ENCODE peak calls at places on chromosomes 3 and 15, in four cellular contexts. Q is uterus; J is activated naive CD4-positive, alpha-beta T cell; Z is left ventricle myocardium inferior. S is an unnamed sample.

GRCh38 chr15:95679847-95680582 is 650.5 kb upstream of the NR2F2 start:
- DNase-seq in Q (no peak), Z (no peak), J (no peak), S (no peak)

GRCh38 chr15:89912674-89913396 is at the start of gene ARPIN:
- DNase-seq in Q (peak), Z (peak), J (no peak), S (no peak)

GRCh38 chr3:13235079-13235478 is 161.8 kb upstream of the IQSEC1 start:
- DNase-seq in J (no peak), Z (no peak), Q (no peak), S (no peak)

GRCh38 chr3:9917820-9918219 is 922 bp downstream of the IL17RC start:
- DNase-seq in Q (no peak), J (no peak), Z (no peak), S (peak)

GRCh38 chr3:3881050-3881449 is 81.8 kb downstream of the LRRN1 start:
- DNase-seq in Q (no peak), Z (no peak), J (no peak), S (no peak)

GRCh38 chr3:127746400-127747057 is 73.8 kb downstream of the ABTB1 start:
- DNase-seq in Z (peak), J (no peak), Q (no peak), S (no peak)

GRCh38 chr15:58770519-58770856 is 614 bp upstream of the MINDY2 start:
- DNase-seq in Z (no peak), Q (no peak), J (no peak), S (no peak)

GRCh38 chr3:143783856-143784370 is 64.4 kb downstream of the SLC9A9 start:
- DNase-seq in J (no peak), Q (no peak), Z (no peak), S (no peak)

GRCh38 chr3:11371758-11372157 is 99.6 kb downstream of the ATG7 start:
- DNase-seq in J (no peak), Z (no peak), Q (no peak), S (no peak)

GRCh38 chr3:54631507-54632280 is 296.2 kb downstream of the LRTM1 start:
- DNase-seq in Q (no peak), J (no peak), Z (no peak), S (no peak)

GRCh38 chr3:153069598-153069997 is 92.4 kb upstream of the RAP2B start:
- DNase-seq in Q (no peak), Z (no peak), J (no peak), S (no peak)

GRCh38 chr15:34892963-34893591 is 76.5 kb downstream of the AQR start:
- DNase-seq in J (no peak), Q (no peak), Z (no peak), S (no peak)

GRCh38 chr3:187293977-187294376 is 2.4 kb upstream of the MASP1 start:
- DNase-seq in Z (no peak), Q (no peak), J (no peak), S (no peak)

GRCh38 chr3:141860766-141861513 is 15.5 kb upstream of the ATP1B3 start:
- DNase-seq in Q (no peak), J (no peak), Z (no peak), S (no peak)

GRCh38 chr3:187112934-187113793 is 26.1 kb downstream of the RPL39L start:
- DNase-seq in Z (no peak), Q (no peak), J (no peak), S (no peak)

GRCh38 chr3:168047190-168047795 is 48.4 kb downstream of the GOLIM4 start:
- DNase-seq in J (no peak), Z (no peak), Q (no peak), S (no peak)

GRCh38 chr15:56608140-56608778 is 125.0 kb downstream of the ZNF280D start:
- DNase-seq in J (no peak), Z (no peak), Q (no peak), S (no peak)

GRCh38 chr15:25738171-25738792 is 124.8 kb downstream of the ATP10A start:
- DNase-seq in J (no peak), Q (no peak), Z (no peak), S (no peak)

GRCh38 chr3:72487946-72488735 is 360.1 kb downstream of the SHQ1 start:
- DNase-seq in J (no peak), Z (no peak), Q (no peak), S (no peak)

GRCh38 chr15:62325597-62325996 is 160.5 kb upstream of the C2CD4B start:
- DNase-seq in J (no peak), Q (no peak), Z (no peak), S (no peak)

GRCh38 chr15:63992300-63992699 is 54.0 kb downstream of the DAPK2 start:
- DNase-seq in Z (no peak), J (no peak), Q (no peak), S (no peak)

GRCh38 chr15:79595995-79596622 is 164.0 kb downstream of the MINAR1 start:
- DNase-seq in Q (no peak), Z (no peak), J (no peak), S (peak)

GRCh38 chr3:25513642-25514266 is 85.7 kb downstream of the RARB start:
- DNase-seq in J (no peak), Q (no peak), Z (no peak), S (no peak)

GRCh38 chr3:37456270-37456708 is 281.9 kb upstream of the LRRFIP2 start:
- DNase-seq in J (no peak), Q (peak), Z (peak), S (peak)

GRCh38 chr3:195386739-195387138 is 56.1 kb downstream of the ACAP2 start:
- DNase-seq in J (no peak), Z (no peak), Q (no peak), S (no peak)

GRCh38 chr3:195159819-195160175 is 111.2 kb downstream of the XXYLT1 start:
- DNase-seq in Z (no peak), Q (no peak), J (no peak), S (no peak)

GRCh38 chr15:81270188-81270587 is 53.8 kb downstream of the STARD5 start:
- DNase-seq in Q (no peak), J (no peak), Z (no peak), S (no peak)

GRCh38 chr3:138365253-138365555 is 16.8 kb downstream of the MRAS start:
- DNase-seq in Z (no peak), J (no peak), Q (no peak), S (no peak)

GRCh38 chr3:81864273-81864672 is 102.8 kb upstream of the GBE1 start:
- DNase-seq in Q (no peak), J (no peak), Z (no peak), S (no peak)

GRCh38 chr3:152595975-152596832 is 238.7 kb upstream of the P2RY1 start:
- DNase-seq in J (no peak), Q (peak), Z (no peak), S (no peak)

GRCh38 chr15:70870066-70870465 is 16.1 kb upstream of the LARP6 start:
- DNase-seq in Q (no peak), J (no peak), Z (no peak), S (no peak)

GRCh38 chr3:156728267-156728985 is 54.0 kb downstream of the TIPARP start:
- DNase-seq in Z (no peak), Q (no peak), J (no peak), S (no peak)

GRCh38 chr3:86563358-86563970 is 427.5 kb downstream of the VGLL3 start:
- DNase-seq in J (no peak), Q (no peak), Z (no peak), S (no peak)

GRCh38 chr15:90489944-90490343 is 39.8 kb upstream of the CRTC3 start:
- DNase-seq in J (no peak), Q (no peak), Z (no peak), S (no peak)

GRCh38 chr3:72769758-72770540 is 78.3 kb downstream of the SHQ1 start:
- DNase-seq in Q (no peak), J (no peak), Z (no peak), S (no peak)

GRCh38 chr3:126487151-126487771 is 11.6 kb upstream of the ZXDC start:
- DNase-seq in J (no peak), Z (no peak), Q (peak), S (no peak)

GRCh38 chr3:74273555-74274402 is 340.7 kb downstream of the CNTN3 start:
- DNase-seq in Q (no peak), Z (no peak), J (no peak), S (no peak)